ENCODE peak calls at places on chromosomes 16 and 17, in seven cellular contexts. One of them, this sample, is unnamed.

GRCh38 chr17:50346313-50347086 is 574 bp downstream of the XYLT2 start:
- DNase-seq in activated CD4-positive, alpha-beta T cell treated with anti-CD3 and anti-CD28 coated beads for 48 hours: peak
- DNase-seq in activated CD8-positive, alpha-beta memory T cell treated with anti-CD3 and anti-CD28 coated beads for 1 hour: no peak
- DNase-seq in activated naive CD4-positive, alpha-beta T cell treated with Interleukin-2 at 50 U/mL for 16 hours: peak
- DNase-seq in cardiac septum: no peak
- DNase-seq in neural crest cell: peak
- DNase-seq in lower lobe of right lung: peak
- DNase-seq in this sample: peak

GRCh38 chr17:55454906-55455474 is 33.4 kb upstream of the MMD start:
- DNase-seq in activated CD8-positive, alpha-beta memory T cell treated with anti-CD3 and anti-CD28 coated beads for 1 hour: no peak
- DNase-seq in lower lobe of right lung: no peak
- DNase-seq in neural crest cell: no peak
- DNase-seq in activated naive CD4-positive, alpha-beta T cell treated with Interleukin-2 at 50 U/mL for 16 hours: no peak
- DNase-seq in activated CD4-positive, alpha-beta T cell treated with anti-CD3 and anti-CD28 coated beads for 48 hours: no peak
- DNase-seq in cardiac septum: no peak
- DNase-seq in this sample: no peak

GRCh38 chr17:38861399-38861843 is 7.9 kb upstream of the RPL23 start:
- DNase-seq in activated naive CD4-positive, alpha-beta T cell treated with Interleukin-2 at 50 U/mL for 16 hours: no peak
- DNase-seq in neural crest cell: no peak
- DNase-seq in activated CD8-positive, alpha-beta memory T cell treated with anti-CD3 and anti-CD28 coated beads for 1 hour: no peak
- DNase-seq in lower lobe of right lung: no peak
- DNase-seq in cardiac septum: no peak
- DNase-seq in activated CD4-positive, alpha-beta T cell treated with anti-CD3 and anti-CD28 coated beads for 48 hours: peak
- DNase-seq in this sample: no peak

GRCh38 chr17:80375186-80375585 is 39.8 kb upstream of the ENDOV start:
- DNase-seq in activated CD4-positive, alpha-beta T cell treated with anti-CD3 and anti-CD28 coated beads for 48 hours: no peak
- DNase-seq in activated naive CD4-positive, alpha-beta T cell treated with Interleukin-2 at 50 U/mL for 16 hours: no peak
- DNase-seq in activated CD8-positive, alpha-beta memory T cell treated with anti-CD3 and anti-CD28 coated beads for 1 hour: no peak
- DNase-seq in cardiac septum: peak
- DNase-seq in neural crest cell: no peak
- DNase-seq in lower lobe of right lung: no peak
- DNase-seq in this sample: no peak

GRCh38 chr17:65984299-65984698 is 207.6 kb downstream of the CEP112 start:
- DNase-seq in activated CD4-positive, alpha-beta T cell treated with anti-CD3 and anti-CD28 coated beads for 48 hours: no peak
- DNase-seq in lower lobe of right lung: no peak
- DNase-seq in neural crest cell: no peak
- DNase-seq in cardiac septum: no peak
- DNase-seq in activated CD8-positive, alpha-beta memory T cell treated with anti-CD3 and anti-CD28 coated beads for 1 hour: no peak
- DNase-seq in activated naive CD4-positive, alpha-beta T cell treated with Interleukin-2 at 50 U/mL for 16 hours: no peak
- DNase-seq in this sample: no peak

GRCh38 chr17:37711113-37711512 is 33.7 kb downstream of the HNF1B start:
- DNase-seq in lower lobe of right lung: no peak
- DNase-seq in activated naive CD4-positive, alpha-beta T cell treated with Interleukin-2 at 50 U/mL for 16 hours: no peak
- DNase-seq in activated CD8-positive, alpha-beta memory T cell treated with anti-CD3 and anti-CD28 coated beads for 1 hour: no peak
- DNase-seq in cardiac septum: no peak
- DNase-seq in activated CD4-positive, alpha-beta T cell treated with anti-CD3 and anti-CD28 coated beads for 48 hours: no peak
- DNase-seq in neural crest cell: no peak
- DNase-seq in this sample: no peak

GRCh38 chr16:3732171-3732570 is 14.8 kb upstream of the TRAP1 start:
- DNase-seq in neural crest cell: no peak
- DNase-seq in lower lobe of right lung: no peak
- DNase-seq in activated naive CD4-positive, alpha-beta T cell treated with Interleukin-2 at 50 U/mL for 16 hours: no peak
- DNase-seq in activated CD8-positive, alpha-beta memory T cell treated with anti-CD3 and anti-CD28 coated beads for 1 hour: no peak
- DNase-seq in activated CD4-positive, alpha-beta T cell treated with anti-CD3 and anti-CD28 coated beads for 48 hours: no peak
- DNase-seq in cardiac septum: no peak
- DNase-seq in this sample: no peak

GRCh38 chr16:9836118-9836736 is 346.0 kb downstream of the GRIN2A start:
- DNase-seq in activated CD4-positive, alpha-beta T cell treated with anti-CD3 and anti-CD28 coated beads for 48 hours: no peak
- DNase-seq in lower lobe of right lung: no peak
- DNase-seq in cardiac septum: no peak
- DNase-seq in activated CD8-positive, alpha-beta memory T cell treated with anti-CD3 and anti-CD28 coated beads for 1 hour: no peak
- DNase-seq in activated naive CD4-positive, alpha-beta T cell treated with Interleukin-2 at 50 U/mL for 16 hours: no peak
- DNase-seq in neural crest cell: peak
- DNase-seq in this sample: no peak

GRCh38 chr17:76502326-76503211 is 1.3 kb upstream of the RHBDF2 start:
- DNase-seq in lower lobe of right lung: no peak
- DNase-seq in activated CD8-positive, alpha-beta memory T cell treated with anti-CD3 and anti-CD28 coated beads for 1 hour: no peak
- DNase-seq in neural crest cell: no peak
- DNase-seq in activated CD4-positive, alpha-beta T cell treated with anti-CD3 and anti-CD28 coated beads for 48 hours: no peak
- DNase-seq in cardiac septum: no peak
- DNase-seq in activated naive CD4-positive, alpha-beta T cell treated with Interleukin-2 at 50 U/mL for 16 hours: no peak
- DNase-seq in this sample: no peak

GRCh38 chr17:29588561-29589411 is 662 bp downstream of the GIT1 start:
- DNase-seq in activated CD8-positive, alpha-beta memory T cell treated with anti-CD3 and anti-CD28 coated beads for 1 hour: no peak
- DNase-seq in neural crest cell: no peak
- DNase-seq in lower lobe of right lung: peak
- DNase-seq in activated naive CD4-positive, alpha-beta T cell treated with Interleukin-2 at 50 U/mL for 16 hours: peak
- DNase-seq in activated CD4-positive, alpha-beta T cell treated with anti-CD3 and anti-CD28 coated beads for 48 hours: peak
- DNase-seq in cardiac septum: no peak
- DNase-seq in this sample: no peak

This sample was measured in GM12891.